ENCODE peak calls at places on chromosomes 1 and 21, in four cellular contexts. E, C, I and Y are unnamed samples.

GRCh38 chr21:39843483-39843882 is 23.8 kb upstream of the PCP4 start:
- DNase-seq in E (no peak), C (no peak), I (no peak), Y (no peak)

GRCh38 chr1:150815871-150816270 is 7.8 kb upstream of the CTSK start:
- DNase-seq in E (no peak), C (no peak), I (no peak), Y (no peak)

GRCh38 chr1:145917595-145917994 is 922 bp downstream of the PEX11B start:
- DNase-seq in E (no peak), C (no peak), I (no peak), Y (no peak)

GRCh38 chr1:205319081-205320018 is 2.2 kb downstream of the NUAK2 start:
- DNase-seq in E (peak), C (no peak), I (no peak), Y (no peak)

GRCh38 chr1:62516600-62516999 is 79.8 kb downstream of the USP1 start:
- DNase-seq in E (no peak), C (no peak), I (no peak), Y (no peak)

GRCh38 chr1:25564777-25565176 is 21.4 kb downstream of the LDLRAP1 start:
- DNase-seq in E (no peak), C (no peak), I (no peak), Y (no peak)

GRCh38 chr1:205973377-205974232 is 29.6 kb downstream of the RAB7B start:
- DNase-seq in E (no peak), C (no peak), I (no peak), Y (no peak)

GRCh38 chr1:113846391-113847035 is 25.0 kb downstream of the PTPN22 start:
- DNase-seq in E (no peak), C (no peak), I (no peak), Y (no peak)

GRCh38 chr1:218259800-218260199 is 25.3 kb upstream of the RRP15 start:
- DNase-seq in E (no peak), C (peak), I (peak), Y (no peak)

GRCh38 chr1:222912730-222913129 is 97.9 kb downstream of the DISP1 start:
- DNase-seq in E (no peak), C (no peak), I (no peak), Y (no peak)

GRCh38 chr1:43140010-43140409 is 32.1 kb downstream of the EBNA1BP2 start:
- DNase-seq in E (no peak), C (no peak), I (no peak), Y (no peak)

GRCh38 chr1:209150114-209150513 is 433.4 kb upstream of the CAMK1G start:
- DNase-seq in E (no peak), C (peak), I (peak), Y (no peak)

GRCh38 chr1:68378296-68379084 is 71.3 kb downstream of the RPE65 start:
- DNase-seq in E (no peak), C (no peak), I (no peak), Y (no peak)

GRCh38 chr1:201316556-201316955 is 33.2 kb downstream of the PKP1 start:
- DNase-seq in E (no peak), C (no peak), I (no peak), Y (no peak)

GRCh38 chr1:90835661-90836344 is 118.7 kb upstream of the BARHL2 start:
- DNase-seq in E (peak), C (peak), I (peak), Y (no peak)

GRCh38 chr1:181104790-181105133 is 16.3 kb downstream of the IER5 start:
- DNase-seq in E (no peak), C (peak), I (peak), Y (peak)

GRCh38 chr21:41961282-41961701 is 7.5 kb upstream of the C2CD2 start:
- DNase-seq in E (no peak), C (peak), I (no peak), Y (no peak)

GRCh38 chr1:43373034-43373940 is 5.5 kb upstream of the ELOVL1 start:
- DNase-seq in E (no peak), C (no peak), I (no peak), Y (no peak)

GRCh38 chr1:173149887-173150286 is 57.2 kb downstream of the TNFSF4 start:
- DNase-seq in E (peak), C (no peak), I (no peak), Y (no peak)

GRCh38 chr1:201914456-201915235 is 25.9 kb downstream of the SHISA4 start:
- DNase-seq in E (no peak), C (no peak), I (no peak), Y (no peak)

GRCh38 chr1:234610061-234610581 is at the start of gene IRF2BP2:
- DNase-seq in E (peak), C (peak), I (peak), Y (peak)

GRCh38 chr1:52814465-52814864 is 28.1 kb upstream of the ZYG11A start:
- DNase-seq in E (no peak), C (no peak), I (no peak), Y (no peak)

GRCh38 chr1:175597206-175597605 is 146.2 kb downstream of the TNR start:
- DNase-seq in E (no peak), C (no peak), I (no peak), Y (no peak)

GRCh38 chr1:76861149-76861548 is 6.1 kb upstream of the ST6GALNAC5 start:
- DNase-seq in E (no peak), C (no peak), I (no peak), Y (no peak)

GRCh38 chr1:70486676-70487470 is 75.8 kb downstream of the CTH start:
- DNase-seq in E (no peak), C (no peak), I (no peak), Y (no peak)

GRCh38 chr1:1680912-1681273 is 11.7 kb downstream of the SLC35E2B start:
- DNase-seq in E (no peak), C (no peak), I (no peak), Y (no peak)

GRCh38 chr1:212286437-212287131 is 1.4 kb downstream of the PPP2R5A start:
- DNase-seq in E (no peak), C (no peak), I (peak), Y (no peak)

GRCh38 chr1:31524196-31524967 is 51.9 kb upstream of the TINAGL1 start:
- DNase-seq in E (peak), C (no peak), I (no peak), Y (no peak)

GRCh38 chr1:31523769-31524168 is 52.5 kb upstream of the TINAGL1 start:
- DNase-seq in E (peak), C (no peak), I (no peak), Y (no peak)

GRCh38 chr1:31522556-31522845 is 53.8 kb upstream of the TINAGL1 start:
- DNase-seq in E (no peak), C (no peak), I (no peak), Y (no peak)

GRCh38 chr1:31523012-31523411 is 53.3 kb upstream of the TINAGL1 start:
- DNase-seq in E (no peak), C (no peak), I (no peak), Y (no peak)

DNA sequence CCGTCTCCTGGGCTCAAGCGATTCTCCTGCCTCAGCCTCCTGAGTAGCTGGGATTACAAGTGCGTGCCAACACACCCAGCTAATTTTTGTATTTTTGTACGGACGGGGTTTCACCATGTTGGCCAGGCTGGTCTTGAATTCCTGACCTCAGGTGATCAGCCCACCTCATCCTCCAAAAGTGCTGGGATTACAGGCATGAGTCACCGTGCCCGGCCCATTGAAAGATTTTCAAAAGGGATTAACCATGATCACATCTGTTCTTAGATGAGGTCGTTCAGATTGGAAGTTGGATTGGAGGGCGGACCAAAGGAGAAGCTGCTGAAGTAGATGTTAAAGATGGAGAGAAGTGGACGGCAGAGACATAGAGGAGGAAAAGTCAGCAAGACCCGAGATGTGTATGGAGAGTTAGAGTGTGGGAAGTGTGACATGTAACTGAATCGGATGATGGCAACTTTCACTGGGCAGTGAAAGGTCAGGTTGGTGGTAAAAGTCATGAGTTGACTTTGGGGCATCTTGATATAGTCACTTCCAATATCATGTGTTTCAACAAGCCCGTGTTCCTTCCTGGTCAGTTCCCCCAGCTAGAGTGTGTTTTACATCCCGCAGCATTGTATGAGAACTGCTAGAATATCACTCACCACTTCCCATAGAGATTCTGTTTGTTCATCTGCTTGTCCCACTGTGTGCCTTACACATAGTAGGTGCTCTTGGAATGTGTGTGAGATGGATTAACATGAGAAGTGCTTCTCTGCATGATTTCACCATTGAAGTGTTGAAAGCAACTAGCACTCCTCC is 54.4 kb upstream of the TINAGL1 start:
- DNase-seq in E (no peak), C (no peak), I (no peak), Y (no peak)
- H3K4me3 ChIP-seq in E (no peak), C (no peak), I (no peak), Y (no peak)

GRCh38 chr1:22550021-22550420 is 13.3 kb upstream of the EPHA8 start:
- DNase-seq in E (no peak), C (no peak), I (no peak), Y (no peak)

GRCh38 chr1:22545126-22545525 is 18.2 kb upstream of the EPHA8 start:
- DNase-seq in E (no peak), C (no peak), I (peak), Y (no peak)

GRCh38 chr1:22544606-22545005 is 18.7 kb upstream of the EPHA8 start:
- DNase-seq in E (no peak), C (no peak), I (no peak), Y (no peak)

GRCh38 chr1:22547818-22548454 is 15.4 kb upstream of the EPHA8 start:
- DNase-seq in E (no peak), C (no peak), I (no peak), Y (no peak)

GRCh38 chr1:22547186-22547817 is 16.0 kb upstream of the EPHA8 start:
- DNase-seq in E (no peak), C (no peak), I (no peak), Y (no peak)
- H3K27ac ChIP-seq in E (no peak), C (no peak), I (no peak), Y (no peak)

GRCh38 chr1:46491500-46492268 is 2.0 kb downstream of the DMBX1 start:
- DNase-seq in E (no peak), C (peak), I (no peak), Y (no peak)

GRCh38 chr1:46490603-46491499 is 1.2 kb downstream of the DMBX1 start:
- DNase-seq in E (no peak), C (peak), I (peak), Y (no peak)

GRCh38 chr1:46488343-46489168 is 1.1 kb upstream of the DMBX1 start:
- DNase-seq in E (no peak), C (peak), I (peak), Y (no peak)

GRCh38 chr1:46489169-46489637 is 433 bp upstream of the DMBX1 start:
- DNase-seq in E (no peak), C (no peak), I (no peak), Y (peak)

GRCh38 chr1:46489638-46490602 is at the start of gene DMBX1:
- DNase-seq in E (no peak), C (peak), I (peak), Y (no peak)
- H3K4me3 ChIP-seq in E (peak), C (peak), I (peak), Y (no peak)

GRCh38 chr1:21779613-21780521 is 3.1 kb downstream of the USP48 start:
- DNase-seq in E (no peak), C (no peak), I (no peak), Y (peak)
- H3K27ac ChIP-seq in E (no peak), C (no peak), I (no peak), Y (peak)

DNA sequence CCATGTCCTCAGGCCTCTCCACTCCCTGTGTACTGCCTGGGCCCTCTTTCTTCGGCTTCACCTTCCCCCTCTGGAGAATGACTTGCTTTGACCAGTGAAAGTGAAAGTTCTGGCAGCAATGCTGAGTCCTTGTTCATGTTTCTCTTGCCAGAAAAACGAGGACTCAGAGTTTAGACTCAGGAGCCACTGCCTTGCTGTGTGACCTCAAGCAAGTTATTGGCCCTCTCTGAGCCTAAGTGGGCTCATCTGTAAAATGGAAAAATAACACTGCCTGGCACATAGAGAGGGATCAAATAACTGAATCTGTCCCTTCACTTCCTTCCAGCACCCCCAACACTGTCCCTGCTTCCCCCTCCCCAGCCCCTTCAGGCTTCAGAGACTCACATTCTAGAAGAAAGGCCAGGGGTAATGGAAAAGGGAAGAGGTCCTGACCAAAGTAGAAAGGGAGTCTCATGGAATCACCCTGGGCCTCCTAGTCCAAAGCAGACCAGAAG is 1.6 kb downstream of the C1QA start:
- DNase-seq in E (no peak), C (no peak), I (no peak), Y (no peak)
- H3K4me3 ChIP-seq in E (peak), C (no peak), I (no peak), Y (no peak)

GRCh38 chr1:93811646-93812045 is 67.4 kb downstream of the DNTTIP2 start:
- DNase-seq in E (no peak), C (peak), I (no peak), Y (no peak)
- H3K27ac ChIP-seq in E (peak), C (no peak), I (no peak), Y (no peak)

DNA sequence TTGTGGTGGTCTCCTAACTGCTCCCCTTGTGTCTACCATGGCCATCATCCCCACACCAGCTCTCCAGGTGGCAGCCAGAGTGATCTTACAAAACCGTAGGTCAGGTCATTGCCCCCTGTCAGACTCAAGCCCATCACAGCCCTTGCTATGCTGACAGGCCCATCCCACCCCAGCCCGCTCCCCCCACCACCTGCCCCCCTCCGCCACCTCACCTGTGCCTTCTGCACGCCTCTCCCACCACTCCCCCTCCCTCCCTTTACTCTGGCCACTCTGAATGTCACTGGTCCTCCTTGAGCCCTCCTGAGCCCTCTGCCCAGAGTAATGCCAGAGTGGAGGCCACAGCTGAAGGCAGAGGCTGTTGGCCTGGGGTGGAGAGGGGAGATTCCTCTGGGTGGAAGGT is 28.5 kb downstream of the TEX35 start:
- DNase-seq in E (no peak), C (no peak), I (no peak), Y (no peak)
- H3K4me3 ChIP-seq in E (peak), C (peak), I (peak), Y (peak)